ENCODE peak calls at places on chromosomes 13 and 19, in seven cellular contexts. L, X, O, Q, W, M and S are unnamed samples.

GRCh38 chr19:17751103-17751911 is at the start of gene FCHO1:
- DNase-seq in M (peak), O (no peak), L (no peak), Q (peak), X (no peak), W (peak), S (peak)

GRCh38 chr13:78443839-78444238 is 159.5 kb downstream of the POU4F1 start:
- DNase-seq in L (no peak), M (no peak), O (no peak), W (no peak), Q (no peak), X (no peak), S (no peak)

GRCh38 chr13:41811588-41812021 is 149.3 kb downstream of the VWA8 start:
- DNase-seq in O (no peak), Q (no peak), W (no peak), L (no peak), M (no peak), X (no peak), S (no peak)

GRCh38 chr13:109157275-109157674 is 527.9 kb downstream of the MYO16 start:
- DNase-seq in W (peak), M (no peak), Q (no peak), O (no peak), L (peak), X (no peak), S (no peak)

GRCh38 chr13:28494861-28495585 is at the start of gene FLT1:
- DNase-seq in X (no peak), M (peak), Q (no peak), W (peak), L (peak), O (no peak), S (peak)

GRCh38 chr13:111491021-111491420 is 170.6 kb downstream of the TEX29 start:
- DNase-seq in X (no peak), O (no peak), L (no peak), W (no peak), Q (no peak), M (no peak), S (peak)

GRCh38 chr19:14056069-14056666 is 5.7 kb downstream of the PALM3 start:
- DNase-seq in W (no peak), O (no peak), Q (no peak), M (no peak), L (no peak), X (no peak), S (no peak)

GRCh38 chr13:76846363-76846762 is 39.8 kb downstream of the KCTD12 start:
- DNase-seq in M (no peak), Q (no peak), X (no peak), W (no peak), O (peak), L (no peak), S (no peak)

GRCh38 chr19:21023901-21024300 is 3.4 kb downstream of the ZNF430 start:
- DNase-seq in X (no peak), O (peak), L (no peak), M (no peak), W (no peak), Q (no peak), S (no peak)

GRCh38 chr13:113882716-113883115 is 18.8 kb upstream of the GAS6 start:
- DNase-seq in X (no peak), L (no peak), W (no peak), O (no peak), M (no peak), Q (no peak), S (no peak)

GRCh38 chr19:46787331-46788100 is 878 bp downstream of the SLC1A5 start:
- DNase-seq in W (peak), M (peak), L (peak), Q (peak), X (no peak), O (peak), S (peak)

GRCh38 chr13:46181799-46182490 is at the start of gene LCP1:
- DNase-seq in O (no peak), M (peak), W (peak), Q (no peak), X (no peak), L (no peak), S (peak)

GRCh38 chr13:49517461-49517860 is 21.7 kb downstream of the PHF11 start:
- DNase-seq in X (no peak), L (peak), W (peak), M (no peak), Q (no peak), O (no peak), S (no peak)

GRCh38 chr13:26759907-26760834 is at the start of gene GPR12:
- DNase-seq in M (no peak), L (peak), O (peak), X (no peak), W (no peak), Q (no peak), S (no peak)

GRCh38 chr13:47545630-47546029 is 455.4 kb downstream of the SUCLA2 start:
- DNase-seq in O (peak), W (no peak), L (no peak), M (no peak), X (no peak), Q (no peak), S (no peak)

GRCh38 chr19:2051771-2052704 is 994 bp upstream of the MKNK2 start:
- DNase-seq in M (peak), L (no peak), O (peak), Q (no peak), W (no peak), X (no peak), S (peak)

GRCh38 chr13:31896427-31896826 is 135.1 kb upstream of the FRY start:
- DNase-seq in X (no peak), M (no peak), Q (peak), O (peak), W (no peak), L (peak), S (no peak)

GRCh38 chr13:63208811-63209210 is 1793.2 kb upstream of the PCDH20 start:
- DNase-seq in L (no peak), X (no peak), M (no peak), W (no peak), O (no peak), Q (no peak), S (no peak)

GRCh38 chr19:53991224-53992113 is at the start of gene CACNG6:
- DNase-seq in L (peak), O (peak), Q (no peak), W (no peak), X (no peak), M (no peak), S (peak)

GRCh38 chr19:14343286-14343685 is 38.0 kb upstream of the ADGRE5 start:
- DNase-seq in M (no peak), O (no peak), L (no peak), W (no peak), Q (no peak), X (no peak), S (peak)

GRCh38 chr19:33175886-33176669 is 18.1 kb upstream of the LRP3 start:
- DNase-seq in W (no peak), Q (no peak), X (no peak), M (no peak), L (peak), O (peak), S (no peak)

GRCh38 chr19:29660835-29661234 is 4.4 kb upstream of the PLEKHF1 start:
- DNase-seq in L (no peak), O (no peak), M (no peak), X (no peak), Q (no peak), W (no peak), S (no peak)

GRCh38 chr13:94968040-94968756 is 255.9 kb upstream of the SOX21 start:
- DNase-seq in M (no peak), L (peak), Q (no peak), O (no peak), X (no peak), W (no peak), S (no peak)

GRCh38 chr19:37855098-37855497 is 51.3 kb downstream of the WDR87 start:
- DNase-seq in M (peak), Q (no peak), W (peak), L (no peak), X (no peak), O (peak), S (no peak)

GRCh38 chr19:30896551-30896950 is 452.7 kb downstream of the TSHZ3 start:
- DNase-seq in L (no peak), O (no peak), Q (no peak), M (no peak), W (peak), X (no peak), S (no peak)

GRCh38 chr19:5743640-5744039 is 23.2 kb downstream of the CATSPERD start:
- DNase-seq in W (no peak), O (peak), L (no peak), X (no peak), Q (no peak), M (no peak), S (no peak)

GRCh38 chr13:107641574-107641973 is 573.8 kb downstream of the LIG4 start:
- DNase-seq in L (no peak), M (no peak), W (no peak), Q (no peak), O (no peak), X (no peak), S (no peak)

GRCh38 chr13:109897988-109898623 is 111.7 kb upstream of the IRS2 start:
- DNase-seq in X (no peak), L (no peak), O (no peak), M (no peak), Q (no peak), W (no peak), S (no peak)

GRCh38 chr19:39413903-39414608 is 1.6 kb downstream of the PLEKHG2 start:
- DNase-seq in M (peak), Q (peak), W (peak), L (peak), O (no peak), X (no peak), S (no peak)

GRCh38 chr13:41032646-41033396 is 13.7 kb upstream of the ELF1 start:
- DNase-seq in O (no peak), X (no peak), W (no peak), L (no peak), M (no peak), Q (no peak), S (no peak)

GRCh38 chr19:50203281-50204080 is at the start of gene MYH14:
- DNase-seq in X (no peak), Q (peak), L (peak), W (peak), M (peak), O (no peak), S (peak)

GRCh38 chr13:25872871-25873607 is 178.8 kb downstream of the SHISA2 start:
- DNase-seq in O (no peak), X (no peak), Q (no peak), W (no peak), L (no peak), M (no peak), S (no peak)

GRCh38 chr13:91405240-91405639 is 6.8 kb downstream of the GPC5 start:
- DNase-seq in X (no peak), W (no peak), L (no peak), M (no peak), O (no peak), Q (no peak), S (no peak)

GRCh38 chr13:52356327-52356726 is 49.6 kb downstream of the THSD1 start:
- DNase-seq in L (no peak), Q (no peak), M (no peak), W (no peak), X (no peak), O (peak), S (no peak)

GRCh38 chr19:15115080-15115479 is 7.9 kb downstream of the SYDE1 start:
- DNase-seq in X (no peak), M (peak), Q (peak), O (peak), W (peak), L (no peak), S (peak)

GRCh38 chr19:11792942-11793341 is 5.4 kb upstream of the ZNF491 start:
- DNase-seq in L (no peak), X (no peak), M (no peak), W (no peak), O (no peak), Q (no peak), S (no peak)

GRCh38 chr19:11798391-11799296 is at the start of gene ZNF491:
- DNase-seq in W (peak), X (peak), M (peak), Q (peak), O (peak), L (peak), S (peak)

DNA sequence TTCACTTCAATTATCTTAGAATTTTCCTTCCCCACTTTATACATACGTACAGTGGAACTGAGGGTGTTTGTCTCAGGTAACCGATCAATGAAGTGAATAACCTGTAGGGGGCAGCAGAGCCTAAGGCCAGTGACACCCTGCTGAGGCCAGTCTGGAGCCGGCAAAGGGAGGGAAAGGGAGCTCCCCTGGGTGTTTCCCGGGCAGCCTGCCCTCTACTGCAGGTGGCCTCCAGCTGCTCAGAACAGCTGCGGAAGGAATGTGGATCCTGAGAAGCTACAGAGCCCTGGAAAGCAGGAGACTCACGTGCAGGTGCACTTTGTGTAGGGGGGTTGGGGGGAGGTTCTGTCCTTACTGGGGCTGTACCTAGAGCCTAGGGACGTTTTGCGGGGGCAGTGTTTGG is 832 bp upstream of the ZNF491 start:
- DNase-seq in O (peak), Q (peak), X (peak), W (peak), L (peak), M (peak), S (peak)
- H3K4me3 ChIP-seq in O (no peak), Q (peak), X (no peak), W (no peak), L (peak), M (no peak), S (peak)

GRCh38 chr19:12838182-12838890 is at the start of gene MAST1:
- DNase-seq in X (no peak), M (peak), O (no peak), Q (no peak), W (peak), L (peak), S (peak)
- H3K4me3 ChIP-seq in X (peak), M (no peak), O (peak), Q (peak), W (no peak), L (peak), S (peak)

DNA sequence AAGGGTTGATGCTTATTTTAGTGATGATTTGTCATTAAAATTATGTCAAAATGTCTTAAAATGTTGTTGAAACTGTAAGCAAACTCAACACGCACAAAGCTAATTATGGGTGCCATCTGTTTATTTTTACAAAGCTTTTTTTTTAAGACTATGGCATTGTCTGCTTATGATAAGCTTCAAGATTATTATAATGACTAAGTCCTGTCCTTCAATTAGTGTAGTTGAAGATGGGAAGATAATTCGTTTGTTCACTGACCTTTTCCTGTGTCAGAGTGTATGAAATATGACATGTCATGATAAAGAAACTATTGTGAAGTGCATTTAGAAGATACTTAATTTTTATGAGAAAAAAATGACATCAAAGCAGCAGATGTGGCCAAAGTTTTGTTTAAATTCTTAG is 211.3 kb downstream of the PCCA start:
- DNase-seq in X (no peak), M (no peak), Q (no peak), L (no peak), W (no peak), O (no peak), S (no peak)
- H3K4me3 ChIP-seq in X (no peak), M (no peak), Q (no peak), L (no peak), W (no peak), O (no peak), S (no peak)

DNA sequence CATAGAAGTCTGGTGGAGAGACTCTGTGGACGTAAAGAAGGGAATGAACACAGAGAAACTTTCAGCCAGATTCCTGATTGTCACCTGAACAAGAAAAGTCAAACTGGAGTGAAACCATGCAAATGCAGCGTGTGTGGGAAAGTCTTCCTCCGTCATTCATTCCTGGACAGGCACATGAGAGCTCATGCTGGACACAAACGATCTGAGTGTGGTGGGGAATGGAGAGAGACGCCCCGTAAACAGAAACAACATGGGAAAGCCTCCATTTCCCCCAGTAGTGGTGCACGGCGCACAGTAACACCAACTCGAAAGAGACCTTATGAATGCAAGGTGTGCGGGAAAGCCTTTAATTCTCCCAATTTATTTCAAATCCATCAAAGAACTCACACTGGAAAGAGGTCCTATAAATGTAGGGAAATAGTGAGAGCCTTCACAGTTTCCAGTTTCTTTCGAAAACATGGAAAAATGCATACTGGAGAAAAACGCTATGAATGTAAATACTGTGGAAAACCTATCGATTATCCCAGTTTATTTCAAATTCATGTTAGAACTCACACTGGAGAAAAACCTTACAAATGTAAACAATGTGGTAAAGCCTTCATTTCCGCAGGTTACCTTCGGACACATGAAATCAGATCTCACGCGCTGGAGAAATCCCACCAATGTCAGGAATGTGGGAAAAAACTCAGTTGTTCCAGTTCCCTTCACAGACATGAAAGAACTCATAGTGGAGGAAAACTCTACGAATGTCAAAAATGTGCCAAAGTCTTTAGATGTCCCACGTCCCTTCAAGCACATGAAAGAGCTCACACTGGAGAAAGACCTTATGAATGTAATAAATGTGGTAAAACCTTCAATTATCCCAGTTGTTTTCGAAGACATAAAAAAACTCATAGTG is 10.8 kb downstream of the ZNF101 start:
- DNase-seq in M (no peak), Q (no peak), W (no peak), O (no peak), L (no peak), X (no peak), S (no peak)
- H3K4me3 ChIP-seq in M (no peak), Q (no peak), W (no peak), O (no peak), L (no peak), X (no peak), S (no peak)

GRCh38 chr19:35272954-35273649 is 4.3 kb downstream of the USF2 start:
- DNase-seq in Q (no peak), M (no peak), X (no peak), W (no peak), O (no peak), L (no peak), S (no peak)
- H3K4me3 ChIP-seq in Q (no peak), M (no peak), X (no peak), W (no peak), O (no peak), L (no peak), S (no peak)